ENCODE peak calls at places on chromosomes 13 and 19, in four cellular contexts. One of them, this sample, is unnamed.
A peak's percentile ranks its signal among the peaks of the same experiment; 100 is the strongest.

GRCh38 chr13:27853345-27853744 is 61.1 kb downstream of the GSX1 start:
- DNase-seq in H1: no peak
- DNase-seq in HepG2: no peak
- DNase-seq in GM12878: no peak
- DNase-seq in this sample: no peak

GRCh38 chr13:46152627-46153328 is 29.2 kb downstream of the LCP1 start:
- DNase-seq in H1: no peak
- DNase-seq in HepG2: peak; percentile 47
- DNase-seq in GM12878: no peak
- DNase-seq in this sample: no peak

GRCh38 chr13:39224841-39225240 is 186.6 kb downstream of the NHLRC3 start:
- DNase-seq in H1: no peak
- DNase-seq in HepG2: no peak
- DNase-seq in GM12878: no peak
- DNase-seq in this sample: no peak

GRCh38 chr19:343451-343931 is 1.1 kb downstream of the MIER2 start:
- DNase-seq in H1: no peak
- DNase-seq in HepG2: no peak
- DNase-seq in GM12878: no peak
- DNase-seq in this sample: no peak

GRCh38 chr13:98286814-98287213 is 109.7 kb upstream of the RNF113B start:
- DNase-seq in H1: no peak
- DNase-seq in HepG2: no peak
- DNase-seq in GM12878: no peak
- DNase-seq in this sample: no peak

GRCh38 chr19:56170261-56170660 is 5.5 kb upstream of the GALP start:
- DNase-seq in H1: no peak
- DNase-seq in HepG2: peak; percentile 86
- DNase-seq in GM12878: no peak
- DNase-seq in this sample: no peak

GRCh38 chr19:17468302-17469091 is 1.8 kb upstream of the SLC27A1 start:
- DNase-seq in H1: no peak
- DNase-seq in HepG2: no peak
- DNase-seq in GM12878: no peak
- DNase-seq in this sample: no peak

GRCh38 chr19:920051-920857 is 3.1 kb downstream of the KISS1R start:
- DNase-seq in H1: peak; percentile 76
- DNase-seq in HepG2: no peak
- DNase-seq in GM12878: no peak
- DNase-seq in this sample: no peak

GRCh38 chr19:54882758-54883157 is 8.7 kb downstream of the FCAR start:
- DNase-seq in H1: no peak
- DNase-seq in HepG2: peak; percentile 12
- DNase-seq in GM12878: peak; percentile 35
- DNase-seq in this sample: no peak

GRCh38 chr19:4075373-4075772 is 8.7 kb upstream of the ZBTB7A start:
- DNase-seq in H1: no peak
- DNase-seq in HepG2: no peak
- DNase-seq in GM12878: no peak
- DNase-seq in this sample: no peak

GRCh38 chr13:76820759-76821158 is 65.4 kb downstream of the KCTD12 start:
- DNase-seq in H1: no peak
- DNase-seq in HepG2: no peak
- DNase-seq in GM12878: no peak
- DNase-seq in this sample: no peak

GRCh38 chr19:54400913-54401312 is 14.4 kb upstream of the TTYH1 start:
- DNase-seq in H1: no peak
- DNase-seq in HepG2: no peak
- DNase-seq in GM12878: no peak
- DNase-seq in this sample: no peak

GRCh38 chr13:84393981-84394625 is 511.8 kb upstream of the SLITRK1 start:
- DNase-seq in H1: no peak
- DNase-seq in HepG2: no peak
- DNase-seq in GM12878: no peak
- DNase-seq in this sample: no peak

GRCh38 chr13:106753241-106753640 is 185.3 kb upstream of the ARGLU1 start:
- DNase-seq in H1: no peak
- DNase-seq in HepG2: no peak
- DNase-seq in GM12878: no peak
- DNase-seq in this sample: no peak

GRCh38 chr13:112438515-112438914 is 62.4 kb downstream of the SPACA7 start:
- DNase-seq in H1: no peak
- DNase-seq in HepG2: no peak
- DNase-seq in GM12878: no peak
- DNase-seq in this sample: no peak

GRCh38 chr19:2270572-2271515 is 11.1 kb downstream of the PEAK3 start:
- DNase-seq in H1: no peak
- DNase-seq in HepG2: peak; percentile 44
- DNase-seq in GM12878: no peak
- DNase-seq in this sample: no peak

GRCh38 chr19:41206926-41207750 is 11.9 kb upstream of the AXL start:
- DNase-seq in H1: no peak
- DNase-seq in HepG2: no peak
- DNase-seq in GM12878: no peak
- DNase-seq in this sample: no peak

GRCh38 chr13:114071991-114072390 is 60.4 kb downstream of the RASA3 start:
- DNase-seq in H1: no peak
- DNase-seq in HepG2: no peak
- DNase-seq in GM12878: no peak
- DNase-seq in this sample: no peak
- TF ChIP-seq SUZ12 in H1: no peak
- TF ChIP-seq SUZ12 in HepG2: no peak
- TF ChIP-seq SUZ12 in GM12878: no peak
- TF ChIP-seq SUZ12 in this sample: no peak

GRCh38 chr13:94726425-94726824 is 14.1 kb upstream of the SOX21 start:
- DNase-seq in H1: no peak
- DNase-seq in HepG2: no peak
- DNase-seq in GM12878: no peak
- DNase-seq in this sample: no peak

DNA sequence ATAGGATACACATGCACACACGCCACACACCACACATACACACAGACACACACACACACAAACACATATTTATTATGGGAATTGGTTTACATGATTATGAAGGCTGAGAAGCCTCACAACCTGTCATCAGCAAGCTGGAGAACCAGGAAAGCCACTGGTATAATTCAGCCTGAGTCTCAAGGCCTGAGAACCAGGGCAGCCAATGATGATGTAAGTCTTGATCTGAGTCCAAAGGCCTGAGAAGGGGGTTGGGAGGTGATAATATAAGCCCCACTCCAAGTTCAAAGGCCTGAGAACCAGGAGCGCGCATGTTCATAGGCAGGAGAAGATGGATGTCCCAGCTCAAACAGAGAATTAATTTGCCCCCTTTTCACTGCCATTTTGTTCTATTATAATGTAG is 18.7 kb upstream of the SOX21 start:
- DNase-seq in H1: no peak
- DNase-seq in HepG2: peak; percentile 7
- DNase-seq in GM12878: no peak
- DNase-seq in this sample: no peak
- H3K9ac ChIP-seq in H1: no peak overlapping the region
- H3K9ac ChIP-seq in HepG2: no peak overlapping the region
- H3K9ac ChIP-seq in GM12878: no peak overlapping the region
- H3K9ac ChIP-seq in this sample: no peak overlapping the region

GRCh38 chr19:35117017-35117570 is 1.5 kb downstream of the FXYD3 start:
- DNase-seq in H1: no peak
- DNase-seq in HepG2: no peak
- DNase-seq in GM12878: no peak
- DNase-seq in this sample: no peak

GRCh38 chr19:35116085-35116801 is 620 bp downstream of the FXYD3 start:
- DNase-seq in H1: no peak
- DNase-seq in HepG2: no peak
- DNase-seq in GM12878: no peak
- DNase-seq in this sample: no peak

GRCh38 chr19:35115538-35115951 is at the start of gene FXYD3:
- DNase-seq in H1: no peak
- DNase-seq in HepG2: no peak
- DNase-seq in GM12878: no peak
- DNase-seq in this sample: no peak

GRCh38 chr19:35112995-35113693 is 2.5 kb upstream of the FXYD3 start:
- DNase-seq in H1: no peak
- DNase-seq in HepG2: peak; percentile 17
- DNase-seq in GM12878: no peak
- DNase-seq in this sample: no peak

GRCh38 chr19:35114656-35115537 is 726 bp upstream of the FXYD3 start:
- DNase-seq in H1: peak; percentile 99
- DNase-seq in HepG2: peak; percentile 43
- DNase-seq in GM12878: no peak
- DNase-seq in this sample: peak; percentile 73
- H3K4me3 ChIP-seq in H1: peak overlapping the region; percentile 23
- H3K4me3 ChIP-seq in HepG2: peak overlapping the region; percentile 64
- H3K4me3 ChIP-seq in GM12878: no peak overlapping the region
- H3K4me3 ChIP-seq in this sample: no peak overlapping the region

GRCh38 chr19:46299004-46299509 is 2.2 kb downstream of the HIF3A start:
- DNase-seq in H1: no peak
- DNase-seq in HepG2: peak; percentile 54
- DNase-seq in GM12878: no peak
- DNase-seq in this sample: no peak
- TF ChIP-seq SUZ12 in H1: no peak
- TF ChIP-seq SUZ12 in HepG2: no peak
- TF ChIP-seq SUZ12 in GM12878: no peak
- TF ChIP-seq SUZ12 in this sample: no peak

GRCh38 chr19:35757749-35758608 is at the start of gene PROSER3:
- DNase-seq in H1: peak; percentile 98
- DNase-seq in HepG2: peak; percentile 99
- DNase-seq in GM12878: peak; percentile 99
- DNase-seq in this sample: peak; percentile 95

GRCh38 chr19:35756373-35757230 is at the start of gene HSPB6:
- DNase-seq in H1: no peak
- DNase-seq in HepG2: no peak
- DNase-seq in GM12878: no peak
- DNase-seq in this sample: no peak

GRCh38 chr19:35755550-35756371 is 1.1 kb downstream of the HSPB6 start:
- DNase-seq in H1: no peak
- DNase-seq in HepG2: no peak
- DNase-seq in GM12878: no peak
- DNase-seq in this sample: no peak

GRCh38 chr19:35755160-35755549 is 1.7 kb downstream of the HSPB6 start:
- DNase-seq in H1: no peak
- DNase-seq in HepG2: no peak
- DNase-seq in GM12878: no peak
- DNase-seq in this sample: no peak

GRCh38 chr19:35757231-35757748 is 461 bp upstream of the HSPB6 start:
- DNase-seq in H1: no peak
- DNase-seq in HepG2: peak; percentile 24
- DNase-seq in GM12878: no peak
- DNase-seq in this sample: no peak
- H3K9ac ChIP-seq in H1: no peak overlapping the region
- H3K9ac ChIP-seq in HepG2: peak overlapping the region; percentile 74
- H3K9ac ChIP-seq in GM12878: peak overlapping the region; percentile 73
- H3K9ac ChIP-seq in this sample: peak overlapping the region; percentile 85

DNA sequence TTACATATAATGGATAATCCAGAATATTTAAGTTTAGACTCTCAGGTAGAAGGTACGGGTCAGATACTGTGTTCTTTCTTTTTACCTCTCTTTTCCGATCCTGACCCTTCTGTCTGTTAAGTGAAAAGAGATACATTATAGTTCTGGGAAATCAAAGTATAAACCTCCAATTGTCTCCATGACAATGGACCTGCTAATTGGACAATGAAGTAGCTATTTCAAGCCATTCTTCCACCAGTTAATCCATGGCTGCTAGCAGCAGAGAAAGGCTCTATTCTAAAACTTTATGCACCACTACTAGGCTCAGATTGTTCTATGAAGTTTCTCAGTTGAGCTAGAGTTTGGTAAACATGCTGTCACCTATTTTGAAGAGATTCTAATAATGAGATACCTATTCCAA is 8.3 kb upstream of the NBEA start:
- DNase-seq in H1: no peak
- DNase-seq in HepG2: no peak
- DNase-seq in GM12878: no peak
- DNase-seq in this sample: no peak
- H3K4me3 ChIP-seq in H1: no peak overlapping the region
- H3K4me3 ChIP-seq in HepG2: no peak overlapping the region
- H3K4me3 ChIP-seq in GM12878: no peak overlapping the region
- H3K4me3 ChIP-seq in this sample: no peak overlapping the region

GRCh38 chr13:43269037-43269476 is 245.7 kb downstream of the DNAJC15 start:
- DNase-seq in H1: no peak
- DNase-seq in HepG2: peak; percentile 72
- DNase-seq in GM12878: no peak
- DNase-seq in this sample: no peak

GRCh38 chr13:43265028-43265427 is 241.6 kb downstream of the DNAJC15 start:
- DNase-seq in H1: no peak
- DNase-seq in HepG2: no peak
- DNase-seq in GM12878: no peak
- DNase-seq in this sample: no peak

GRCh38 chr13:43268632-43269031 is 245.2 kb downstream of the DNAJC15 start:
- DNase-seq in H1: no peak
- DNase-seq in HepG2: no peak
- DNase-seq in GM12878: no peak
- DNase-seq in this sample: no peak

GRCh38 chr13:43267916-43268315 is 244.5 kb downstream of the DNAJC15 start:
- DNase-seq in H1: no peak
- DNase-seq in HepG2: no peak
- DNase-seq in GM12878: no peak
- DNase-seq in this sample: no peak

GRCh38 chr13:43266953-43267615 is 243.7 kb downstream of the DNAJC15 start:
- DNase-seq in H1: no peak
- DNase-seq in HepG2: no peak
- DNase-seq in GM12878: no peak
- DNase-seq in this sample: no peak
- TF ChIP-seq SUZ12 in H1: no peak
- TF ChIP-seq SUZ12 in HepG2: no peak
- TF ChIP-seq SUZ12 in GM12878: no peak
- TF ChIP-seq SUZ12 in this sample: no peak

GRCh38 chr13:50912851-50913250 is 3.3 kb downstream of the RNASEH2B start:
- DNase-seq in H1: no peak
- DNase-seq in HepG2: no peak
- DNase-seq in GM12878: no peak
- DNase-seq in this sample: no peak
- H3K9ac ChIP-seq in H1: no peak overlapping the region
- H3K9ac ChIP-seq in HepG2: no peak overlapping the region
- H3K9ac ChIP-seq in GM12878: no peak overlapping the region
- H3K9ac ChIP-seq in this sample: no peak overlapping the region

This sample was measured in NT2/D1.